ENCODE peak calls at places on chromosome 16, in eight cellular contexts. One of them, this sample, is unnamed.

GRCh38 chr16:68426355-68426652 is 22.0 kb downstream of the SMPD3 start:
- DNase-seq in endothelial cell of umbilical vein: no peak
- DNase-seq in left lung: peak; percentile 5
- DNase-seq in MM.1S: no peak
- DNase-seq in OCI-LY7: no peak
- DNase-seq in tibial artery: no peak
- DNase-seq in SK-N-SH: no peak
- DNase-seq in aorta: no peak
- DNase-seq in this sample: no peak

GRCh38 chr16:2835638-2836493 is 5.8 kb downstream of the ZG16B start:
- DNase-seq in aorta: peak; percentile 73
- DNase-seq in OCI-LY7: no peak
- DNase-seq in SK-N-SH: no peak
- DNase-seq in left lung: peak; percentile 75
- DNase-seq in endothelial cell of umbilical vein: peak; percentile 73
- DNase-seq in tibial artery: no peak
- DNase-seq in MM.1S: no peak
- DNase-seq in this sample: no peak

GRCh38 chr16:67963325-67964321 is 4.8 kb downstream of the SLC12A4 start:
- DNase-seq in OCI-LY7: no peak
- DNase-seq in SK-N-SH: no peak
- DNase-seq in MM.1S: no peak
- DNase-seq in endothelial cell of umbilical vein: no peak
- DNase-seq in aorta: peak; percentile 80
- DNase-seq in left lung: no peak
- DNase-seq in tibial artery: no peak
- DNase-seq in this sample: no peak

GRCh38 chr16:55571191-55571897 is 4.9 kb downstream of the CAPNS2 start:
- DNase-seq in left lung: no peak
- DNase-seq in endothelial cell of umbilical vein: no peak
- DNase-seq in MM.1S: no peak
- DNase-seq in aorta: no peak
- DNase-seq in OCI-LY7: no peak
- DNase-seq in SK-N-SH: no peak
- DNase-seq in tibial artery: no peak
- DNase-seq in this sample: no peak

GRCh38 chr16:11196286-11196828 is 59.6 kb downstream of the SOCS1 start:
- DNase-seq in endothelial cell of umbilical vein: no peak
- DNase-seq in SK-N-SH: no peak
- DNase-seq in left lung: no peak
- DNase-seq in MM.1S: no peak
- DNase-seq in OCI-LY7: no peak
- DNase-seq in tibial artery: no peak
- DNase-seq in aorta: no peak
- DNase-seq in this sample: no peak

GRCh38 chr16:75340715-75341500 is 89.5 kb upstream of the BCAR1 start:
- DNase-seq in aorta: no peak
- DNase-seq in left lung: no peak
- DNase-seq in SK-N-SH: peak; percentile 39
- DNase-seq in tibial artery: no peak
- DNase-seq in MM.1S: no peak
- DNase-seq in endothelial cell of umbilical vein: peak; percentile 98
- DNase-seq in OCI-LY7: no peak
- DNase-seq in this sample: no peak

GRCh38 chr16:27323781-27324561 is 10.2 kb downstream of the IL4R start:
- DNase-seq in tibial artery: peak; percentile 54
- DNase-seq in endothelial cell of umbilical vein: no peak
- DNase-seq in SK-N-SH: no peak
- DNase-seq in MM.1S: no peak
- DNase-seq in left lung: no peak
- DNase-seq in OCI-LY7: no peak
- DNase-seq in aorta: peak; percentile 55
- DNase-seq in this sample: no peak

GRCh38 chr16:88977028-88977844 is at the start of gene CBFA2T3:
- DNase-seq in SK-N-SH: no peak
- DNase-seq in OCI-LY7: peak; percentile 79
- DNase-seq in MM.1S: peak; percentile 69
- DNase-seq in aorta: no peak
- DNase-seq in left lung: peak; percentile 89
- DNase-seq in tibial artery: peak; percentile 80
- DNase-seq in endothelial cell of umbilical vein: peak; percentile 84
- DNase-seq in this sample: no peak

GRCh38 chr16:87691686-87692079 is 74.1 kb downstream of the KLHDC4 start:
- DNase-seq in MM.1S: no peak
- DNase-seq in OCI-LY7: no peak
- DNase-seq in aorta: no peak
- DNase-seq in left lung: no peak
- DNase-seq in endothelial cell of umbilical vein: no peak
- DNase-seq in SK-N-SH: no peak
- DNase-seq in tibial artery: no peak
- DNase-seq in this sample: no peak

GRCh38 chr16:57609541-57610401 is 18.7 kb upstream of the ADGRG1 start:
- DNase-seq in left lung: peak; percentile 30
- DNase-seq in tibial artery: peak; percentile 46
- DNase-seq in SK-N-SH: peak; percentile 30
- DNase-seq in OCI-LY7: peak; percentile 31
- DNase-seq in endothelial cell of umbilical vein: peak; percentile 53
- DNase-seq in aorta: peak; percentile 46
- DNase-seq in MM.1S: peak; percentile 95
- DNase-seq in this sample: peak; percentile 40

GRCh38 chr16:27230562-27230991 is 27.3 kb downstream of the KDM8 start:
- DNase-seq in MM.1S: peak; percentile 78
- DNase-seq in endothelial cell of umbilical vein: no peak
- DNase-seq in OCI-LY7: no peak
- DNase-seq in aorta: peak; percentile 64
- DNase-seq in left lung: no peak
- DNase-seq in SK-N-SH: no peak
- DNase-seq in tibial artery: no peak
- DNase-seq in this sample: peak; percentile 79

GRCh38 chr16:12317121-12317810 is 340.7 kb downstream of the SNX29 start:
- DNase-seq in OCI-LY7: peak; percentile 88
- DNase-seq in SK-N-SH: no peak
- DNase-seq in left lung: no peak
- DNase-seq in MM.1S: no peak
- DNase-seq in aorta: no peak
- DNase-seq in tibial artery: no peak
- DNase-seq in endothelial cell of umbilical vein: no peak
- DNase-seq in this sample: no peak

GRCh38 chr16:56517206-56517605 is 2.6 kb downstream of the BBS2 start:
- DNase-seq in endothelial cell of umbilical vein: no peak
- DNase-seq in MM.1S: no peak
- DNase-seq in OCI-LY7: no peak
- DNase-seq in SK-N-SH: no peak
- DNase-seq in tibial artery: no peak
- DNase-seq in aorta: no peak
- DNase-seq in left lung: no peak
- DNase-seq in this sample: no peak

GRCh38 chr16:15777533-15778203 is 79.2 kb downstream of the MYH11 start:
- DNase-seq in tibial artery: no peak
- DNase-seq in OCI-LY7: peak; percentile 86
- DNase-seq in SK-N-SH: peak; percentile 32
- DNase-seq in aorta: no peak
- DNase-seq in endothelial cell of umbilical vein: peak; percentile 54
- DNase-seq in left lung: no peak
- DNase-seq in MM.1S: peak; percentile 34
- DNase-seq in this sample: no peak

GRCh38 chr16:85423186-85423550 is 190.0 kb upstream of the GSE1 start:
- DNase-seq in MM.1S: no peak
- DNase-seq in left lung: no peak
- DNase-seq in OCI-LY7: no peak
- DNase-seq in endothelial cell of umbilical vein: no peak
- DNase-seq in tibial artery: no peak
- DNase-seq in SK-N-SH: no peak
- DNase-seq in aorta: peak; percentile 68
- DNase-seq in this sample: no peak

GRCh38 chr16:54923055-54923473 is 7.6 kb upstream of the IRX5 start:
- DNase-seq in SK-N-SH: no peak
- DNase-seq in aorta: no peak
- DNase-seq in tibial artery: no peak
- DNase-seq in MM.1S: no peak
- DNase-seq in endothelial cell of umbilical vein: no peak
- DNase-seq in OCI-LY7: no peak
- DNase-seq in left lung: no peak
- DNase-seq in this sample: no peak

GRCh38 chr16:16833165-16833564 is 454.2 kb downstream of the NPIPA7 start:
- DNase-seq in left lung: no peak
- DNase-seq in endothelial cell of umbilical vein: no peak
- DNase-seq in tibial artery: no peak
- DNase-seq in MM.1S: no peak
- DNase-seq in SK-N-SH: no peak
- DNase-seq in aorta: no peak
- DNase-seq in OCI-LY7: no peak
- DNase-seq in this sample: no peak

GRCh38 chr16:66930189-66930588 is 4.0 kb downstream of the CIAO2B start:
- DNase-seq in SK-N-SH: no peak
- DNase-seq in tibial artery: no peak
- DNase-seq in OCI-LY7: no peak
- DNase-seq in MM.1S: no peak
- DNase-seq in aorta: no peak
- DNase-seq in endothelial cell of umbilical vein: no peak
- DNase-seq in left lung: peak; percentile 56
- DNase-seq in this sample: no peak

GRCh38 chr16:287298-287811 is 4.4 kb downstream of the PDIA2 start:
- DNase-seq in tibial artery: no peak
- DNase-seq in endothelial cell of umbilical vein: no peak
- DNase-seq in aorta: no peak
- DNase-seq in SK-N-SH: no peak
- DNase-seq in MM.1S: no peak
- DNase-seq in left lung: no peak
- DNase-seq in OCI-LY7: peak; percentile 20
- DNase-seq in this sample: no peak

GRCh38 chr16:57257455-57258070 is 12.5 kb downstream of the ARL2BP start:
- DNase-seq in left lung: no peak
- DNase-seq in SK-N-SH: no peak
- DNase-seq in endothelial cell of umbilical vein: no peak
- DNase-seq in tibial artery: peak; percentile 39
- DNase-seq in OCI-LY7: no peak
- DNase-seq in aorta: peak; percentile 61
- DNase-seq in MM.1S: no peak
- DNase-seq in this sample: no peak

GRCh38 chr16:17773698-17774101 is 302.9 kb upstream of the XYLT1 start:
- DNase-seq in OCI-LY7: no peak
- DNase-seq in left lung: no peak
- DNase-seq in endothelial cell of umbilical vein: no peak
- DNase-seq in tibial artery: no peak
- DNase-seq in aorta: no peak
- DNase-seq in SK-N-SH: peak; percentile 62
- DNase-seq in MM.1S: no peak
- DNase-seq in this sample: no peak

GRCh38 chr16:76441391-76441790 is 164.2 kb downstream of the CNTNAP4 start:
- DNase-seq in left lung: no peak
- DNase-seq in tibial artery: no peak
- DNase-seq in aorta: no peak
- DNase-seq in OCI-LY7: no peak
- DNase-seq in endothelial cell of umbilical vein: no peak
- DNase-seq in SK-N-SH: no peak
- DNase-seq in MM.1S: no peak
- DNase-seq in this sample: no peak

GRCh38 chr16:67201411-67202345 is 2.7 kb downstream of the ELMO3 start:
- DNase-seq in left lung: no peak
- DNase-seq in MM.1S: no peak
- DNase-seq in endothelial cell of umbilical vein: no peak
- DNase-seq in SK-N-SH: no peak
- DNase-seq in tibial artery: no peak
- DNase-seq in OCI-LY7: no peak
- DNase-seq in aorta: no peak
- DNase-seq in this sample: no peak

GRCh38 chr16:15482068-15482747 is 47.8 kb downstream of the BMERB1 start:
- DNase-seq in aorta: no peak
- DNase-seq in endothelial cell of umbilical vein: peak; percentile 95
- DNase-seq in left lung: peak; percentile 40
- DNase-seq in MM.1S: no peak
- DNase-seq in OCI-LY7: no peak
- DNase-seq in SK-N-SH: peak; percentile 28
- DNase-seq in tibial artery: no peak
- DNase-seq in this sample: peak; percentile 52

GRCh38 chr16:30567160-30567990 is 4.1 kb downstream of the ZNF688 start:
- DNase-seq in aorta: no peak
- DNase-seq in SK-N-SH: no peak
- DNase-seq in MM.1S: no peak
- DNase-seq in tibial artery: no peak
- DNase-seq in endothelial cell of umbilical vein: no peak
- DNase-seq in OCI-LY7: no peak
- DNase-seq in left lung: no peak
- DNase-seq in this sample: no peak

GRCh38 chr16:35185366-35186044 is 1726.1 kb downstream of the TP53TG3F start:
- DNase-seq in tibial artery: no peak
- DNase-seq in left lung: no peak
- DNase-seq in endothelial cell of umbilical vein: no peak
- DNase-seq in aorta: no peak
- DNase-seq in MM.1S: no peak
- DNase-seq in SK-N-SH: no peak
- DNase-seq in OCI-LY7: no peak
- DNase-seq in this sample: no peak
- H3K9me3 ChIP-seq in tibial artery: no peaks in the 10 kb centered on the region
- H3K9me3 ChIP-seq in left lung: no peaks in the 10 kb centered on the region
- H3K9me3 ChIP-seq in endothelial cell of umbilical vein: peaks cover 6% of the 10 kb centered on the region
- H3K9me3 ChIP-seq in aorta: no peaks in the 10 kb centered on the region
- H3K9me3 ChIP-seq in MM.1S: no peaks in the 10 kb centered on the region
- H3K9me3 ChIP-seq in SK-N-SH: no peaks in the 10 kb centered on the region
- H3K9me3 ChIP-seq in OCI-LY7: no peaks in the 10 kb centered on the region
- H3K9me3 ChIP-seq in this sample: no peaks in the 10 kb centered on the region

GRCh38 chr16:81687183-81687456 is 92.0 kb upstream of the PLCG2 start:
- DNase-seq in tibial artery: no peak
- DNase-seq in left lung: no peak
- DNase-seq in OCI-LY7: no peak
- DNase-seq in SK-N-SH: no peak
- DNase-seq in aorta: no peak
- DNase-seq in MM.1S: no peak
- DNase-seq in endothelial cell of umbilical vein: no peak
- DNase-seq in this sample: no peak
- H3K27ac ChIP-seq in tibial artery: no peak overlapping the region
- H3K27ac ChIP-seq in left lung: no peak overlapping the region
- H3K27ac ChIP-seq in OCI-LY7: no peak overlapping the region
- H3K27ac ChIP-seq in SK-N-SH: no peak overlapping the region
- H3K27ac ChIP-seq in aorta: no peak overlapping the region
- H3K27ac ChIP-seq in MM.1S: no peak overlapping the region
- H3K27ac ChIP-seq in endothelial cell of umbilical vein: peak overlapping the region; percentile 95
- H3K27ac ChIP-seq in this sample: no peak overlapping the region

DNA sequence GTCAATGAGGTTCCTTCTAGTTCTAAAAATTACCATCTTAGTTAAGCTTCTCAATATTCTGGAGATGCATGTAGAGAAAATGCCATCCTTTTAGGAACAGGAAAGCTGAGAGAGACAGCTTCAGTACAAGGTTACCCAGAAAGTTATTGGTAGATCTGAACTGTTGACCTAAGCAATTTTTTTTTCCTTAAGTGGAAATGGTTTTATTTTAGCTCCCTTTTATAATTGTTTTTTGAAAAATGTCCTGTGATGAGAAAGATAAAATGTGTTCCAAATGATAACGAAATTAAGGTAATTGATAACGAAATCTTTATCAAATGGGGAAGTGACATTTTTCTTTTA is 8.2 kb downstream of the PSMD7 start:
- DNase-seq in SK-N-SH: no peak
- DNase-seq in tibial artery: no peak
- DNase-seq in OCI-LY7: no peak
- DNase-seq in left lung: no peak
- DNase-seq in endothelial cell of umbilical vein: no peak
- DNase-seq in MM.1S: no peak
- DNase-seq in aorta: no peak
- DNase-seq in this sample: no peak
- H3K36me3 ChIP-seq in SK-N-SH: peaks cover 73% of the 10 kb centered on the region
- H3K36me3 ChIP-seq in tibial artery: peaks cover 76% of the 10 kb centered on the region
- H3K36me3 ChIP-seq in OCI-LY7: peaks cover 87% of the 10 kb centered on the region
- H3K36me3 ChIP-seq in left lung: peaks cover 82% of the 10 kb centered on the region
- H3K36me3 ChIP-seq in endothelial cell of umbilical vein: peaks cover 48% of the 10 kb centered on the region
- H3K36me3 ChIP-seq in MM.1S: no peaks in the 10 kb centered on the region
- H3K36me3 ChIP-seq in aorta: no peaks in the 10 kb centered on the region
- H3K36me3 ChIP-seq in this sample: peaks cover 78% of the 10 kb centered on the region

GRCh38 chr16:84080378-84080777 is 36.4 kb downstream of the MBTPS1 start:
- DNase-seq in aorta: no peak
- DNase-seq in tibial artery: no peak
- DNase-seq in endothelial cell of umbilical vein: no peak
- DNase-seq in OCI-LY7: no peak
- DNase-seq in left lung: no peak
- DNase-seq in MM.1S: no peak
- DNase-seq in SK-N-SH: no peak
- DNase-seq in this sample: no peak
- H3K9me3 ChIP-seq in aorta: no peaks in the 10 kb centered on the region
- H3K9me3 ChIP-seq in tibial artery: no peaks in the 10 kb centered on the region
- H3K9me3 ChIP-seq in endothelial cell of umbilical vein: no peaks in the 10 kb centered on the region
- H3K9me3 ChIP-seq in OCI-LY7: no peaks in the 10 kb centered on the region
- H3K9me3 ChIP-seq in left lung: no peaks in the 10 kb centered on the region
- H3K9me3 ChIP-seq in MM.1S: no peaks in the 10 kb centered on the region
- H3K9me3 ChIP-seq in SK-N-SH: no peaks in the 10 kb centered on the region
- H3K9me3 ChIP-seq in this sample: no peaks in the 10 kb centered on the region

This sample was measured in naive thymus-derived CD4-positive, alpha-beta T cell.